ENCODE peak calls at places on chromosomes 2 and 18, in six cellular contexts. T is transverse colon, B is sigmoid colon, M is HCT116, W is prostate gland, Q is breast epithelium. F is an unnamed sample.
A peak's percentile ranks its signal among the peaks of the same experiment; 100 is the strongest.

GRCh38 chr2:48452108-48452507 is 77.8 kb upstream of the STON1 start:
- DNase-seq in T (no peak), B (no peak), M (no peak), W (no peak), Q (no peak), F (no peak)

GRCh38 chr2:70921839-70922590 is 13.7 kb upstream of the ATP6V1B1 start:
- DNase-seq in T (no peak), B (no peak), M (no peak), W (no peak), Q (no peak), F (no peak)

GRCh38 chr18:77000527-77000926 is 132.1 kb downstream of the MBP start:
- DNase-seq in T (peak; percentile 59), B (peak; percentile 75), M (no peak), W (peak; percentile 30), Q (peak; percentile 52), F (peak; percentile 89)

GRCh38 chr2:16268301-16269000 is 328.1 kb downstream of the MYCN start:
- DNase-seq in T (no peak), B (no peak), M (no peak), W (no peak), Q (no peak), F (no peak)

GRCh38 chr2:68594674-68595492 is 48.5 kb upstream of the PROKR1 start:
- DNase-seq in T (peak; percentile 46), B (no peak), M (peak; percentile 31), W (no peak), Q (no peak), F (peak; percentile 72)

GRCh38 chr2:99140056-99140859 is 1.2 kb upstream of the C2orf15 start:
- DNase-seq in T (no peak), B (no peak), M (no peak), W (no peak), Q (no peak), F (no peak)

GRCh38 chr2:141384676-141385075 is 746.1 kb downstream of the LRP1B start:
- DNase-seq in T (no peak), B (no peak), M (no peak), W (no peak), Q (no peak), F (no peak)

GRCh38 chr2:66013456-66013855 is 421.5 kb upstream of the MEIS1 start:
- DNase-seq in T (no peak), B (no peak), M (no peak), W (no peak), Q (no peak), F (no peak)

GRCh38 chr2:46815121-46815802 is 100.3 kb downstream of the MCFD2 start:
- DNase-seq in T (no peak), B (no peak), M (no peak), W (no peak), Q (no peak), F (peak; percentile 24)

GRCh38 chr2:127275789-127276188 is 18.2 kb downstream of the ERCC3 start:
- DNase-seq in T (no peak), B (no peak), M (no peak), W (no peak), Q (no peak), F (no peak)

GRCh38 chr18:23059541-23060465 is 75.5 kb upstream of the CABLES1 start:
- DNase-seq in T (no peak), B (no peak), M (no peak), W (no peak), Q (no peak), F (no peak)

GRCh38 chr2:109582928-109583895 is 30.6 kb downstream of the SEPTIN10 start:
- DNase-seq in T (no peak), B (no peak), M (no peak), W (no peak), Q (no peak), F (no peak)

GRCh38 chr18:47775961-47776360 is 154.5 kb downstream of the SMAD2 start:
- DNase-seq in T (no peak), B (no peak), M (no peak), W (no peak), Q (no peak), F (no peak)

GRCh38 chr2:167264380-167264779 is 376.1 kb downstream of the XIRP2 start:
- DNase-seq in T (peak; percentile 36), B (no peak), M (no peak), W (no peak), Q (no peak), F (no peak)

GRCh38 chr2:183371545-183371944 is 247.3 kb downstream of the NUP35 start:
- DNase-seq in T (no peak), B (no peak), M (no peak), W (no peak), Q (no peak), F (no peak)

GRCh38 chr2:56260415-56260814 is 76.6 kb downstream of the CCDC85A start:
- DNase-seq in T (no peak), B (no peak), M (no peak), W (no peak), Q (no peak), F (no peak)

GRCh38 chr2:191319181-191319580 is 74.0 kb downstream of the MYO1B start:
- DNase-seq in T (no peak), B (no peak), M (no peak), W (no peak), Q (no peak), F (no peak)

GRCh38 chr18:35703043-35703688 is 121.6 kb downstream of the GALNT1 start:
- DNase-seq in T (no peak), B (no peak), M (no peak), W (no peak), Q (no peak), F (no peak)

GRCh38 chr2:144377929-144378328 is 142.0 kb downstream of the ZEB2 start:
- DNase-seq in T (no peak), B (no peak), M (no peak), W (no peak), Q (no peak), F (no peak)

GRCh38 chr2:2646312-2647051 is 315.4 kb upstream of the MYT1L start:
- DNase-seq in T (no peak), B (no peak), M (no peak), W (no peak), Q (no peak), F (no peak)

GRCh38 chr2:233965032-233965614 is 48.0 kb downstream of the TRPM8 start:
- DNase-seq in T (no peak), B (no peak), M (no peak), W (no peak), Q (no peak), F (no peak)

GRCh38 chr2:177595126-177595525 is 202.6 kb downstream of the AGPS start:
- DNase-seq in T (no peak), B (no peak), M (no peak), W (no peak), Q (no peak), F (no peak)

GRCh38 chr2:6471419-6471818 is 394.3 kb downstream of the CMPK2 start:
- DNase-seq in T (no peak), B (no peak), M (no peak), W (no peak), Q (no peak), F (no peak)

GRCh38 chr2:145408980-145409379 is 889.1 kb upstream of the ZEB2 start:
- DNase-seq in T (no peak), B (no peak), M (no peak), W (no peak), Q (no peak), F (no peak)

GRCh38 chr18:5294113-5294617 is 1.4 kb downstream of the ZBTB14 start:
- DNase-seq in T (peak; percentile 73), B (peak; percentile 73), M (no peak), W (peak; percentile 52), Q (peak; percentile 66), F (no peak)

DNA sequence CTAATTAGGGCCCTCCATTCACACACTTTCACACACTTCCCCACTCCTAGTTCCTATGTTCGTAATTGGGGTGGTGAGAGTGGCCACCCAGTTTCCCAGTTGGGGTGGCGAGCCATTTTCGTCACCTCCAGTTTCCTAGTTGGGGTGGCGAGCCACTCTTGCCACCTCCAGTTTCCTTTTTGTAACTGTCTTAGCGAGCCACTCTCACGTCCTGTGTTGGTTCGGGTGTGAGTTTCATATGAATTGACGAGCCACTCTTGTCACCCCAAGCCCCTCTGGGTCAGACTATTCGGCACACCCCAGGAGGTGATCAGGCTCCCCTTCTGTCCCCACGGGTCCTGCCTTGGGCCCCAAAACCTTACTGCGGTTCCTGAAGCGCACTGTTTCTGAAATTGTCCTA is 14.0 kb downstream of the CYP20A1 start:
- DNase-seq in T (no peak), B (no peak), M (no peak), W (no peak), Q (no peak), F (no peak)
- TF ChIP-seq POLR2AphosphoS5 in T (no peak), B (no peak), M (no peak), W (no peak), Q (no peak), F (no peak)

GRCh38 chr2:202681688-202682205 is 47.0 kb downstream of the FAM117B start:
- DNase-seq in T (peak; percentile 25), B (no peak), M (no peak), W (no peak), Q (no peak), F (no peak)

GRCh38 chr2:202682274-202682673 is 47.5 kb downstream of the FAM117B start:
- DNase-seq in T (no peak), B (no peak), M (no peak), W (no peak), Q (no peak), F (no peak)

GRCh38 chr2:202680512-202680911 is 45.7 kb downstream of the FAM117B start:
- DNase-seq in T (no peak), B (no peak), M (no peak), W (no peak), Q (no peak), F (no peak)

DNA sequence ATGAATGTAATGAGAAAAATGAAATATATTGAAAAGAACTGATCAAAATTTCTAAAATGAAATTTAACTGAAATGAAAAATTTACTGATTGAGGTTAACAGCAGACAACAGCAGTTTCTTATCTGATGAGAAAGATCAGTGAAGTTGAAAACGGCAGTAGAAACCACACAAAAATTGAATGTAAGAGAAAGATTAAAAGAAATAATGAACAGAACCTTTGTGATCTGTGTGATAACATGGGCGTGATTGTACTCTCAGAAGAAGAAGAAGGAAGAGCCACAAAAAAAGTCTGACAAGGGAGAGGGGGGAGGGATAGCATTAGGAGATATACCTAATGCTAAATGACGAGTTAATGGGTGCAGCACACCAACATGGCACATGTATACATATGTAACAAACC is 45.2 kb downstream of the FAM117B start:
- DNase-seq in T (no peak), B (no peak), M (no peak), W (no peak), Q (no peak), F (no peak)
- H3K9me3 ChIP-seq in T (no peaks in the 10 kb centered on the region), B (no peaks in the 10 kb centered on the region), M (no peaks in the 10 kb centered on the region), W (no peaks in the 10 kb centered on the region), Q (no peaks in the 10 kb centered on the region), F (peaks cover 52% of the 10 kb centered on the region)

GRCh38 chr2:180663016-180663471 is 317.4 kb upstream of the UBE2E3 start:
- DNase-seq in T (no peak), B (no peak), M (no peak), W (no peak), Q (no peak), F (no peak)
- H3K27ac ChIP-seq in T (no peak overlapping the region), B (no peak overlapping the region), M (no peak overlapping the region), W (no peak overlapping the region), Q (no peak overlapping the region), F (no peak overlapping the region)

GRCh38 chr2:43114210-43114609 is 112.2 kb downstream of the ZFP36L2 start:
- DNase-seq in T (no peak), B (peak; percentile 18), M (no peak), W (no peak), Q (no peak), F (no peak)
- TF ChIP-seq POLR2AphosphoS5 in T (no peak), B (no peak), M (no peak), W (no peak), Q (no peak), F (no peak)

GRCh38 chr2:13201924-13202323 is 485.2 kb downstream of the TRIB2 start:
- DNase-seq in T (no peak), B (no peak), M (no peak), W (no peak), Q (no peak), F (no peak)
- H3K9me3 ChIP-seq in T (no peaks in the 10 kb centered on the region), B (no peaks in the 10 kb centered on the region), M (no peaks in the 10 kb centered on the region), W (no peaks in the 10 kb centered on the region), Q (no peaks in the 10 kb centered on the region), F (no peaks in the 10 kb centered on the region)

F was measured in spleen.